ENCODE peak calls at places on chromosomes 1 and 21, in four cellular contexts. U is K562, P is A549, A is HepG2. T is an unnamed sample.

GRCh38 chr1:19179597-19180271 is 30.3 kb downstream of the UBR4 start:
- DNase-seq in P (peak), U (peak), A (peak), T (no peak)

GRCh38 chr1:154902920-154903566 is 33.0 kb upstream of the KCNN3 start:
- DNase-seq in U (no peak), A (no peak), P (no peak), T (no peak)

GRCh38 chr1:187641907-187642306 is 813.2 kb downstream of the PLA2G4A start:
- DNase-seq in P (no peak), U (no peak), A (no peak), T (no peak)

GRCh38 chr21:36229181-36229580 is 72.6 kb downstream of the DOP1B start:
- DNase-seq in P (no peak), U (no peak), A (no peak), T (no peak)

GRCh38 chr1:12472798-12473551 is 145.0 kb downstream of the DHRS3 start:
- DNase-seq in A (no peak), P (no peak), U (peak), T (no peak)

GRCh38 chr1:85047472-85048295 is 616 bp downstream of the MCOLN3 start:
- DNase-seq in A (no peak), U (peak), P (peak), T (peak)

GRCh38 chr1:234408757-234409156 is 35.5 kb downstream of the COA6 start:
- DNase-seq in P (no peak), U (no peak), A (no peak), T (no peak)

GRCh38 chr1:27119270-27119618 is 35.7 kb downstream of the SLC9A1 start:
- DNase-seq in U (no peak), P (no peak), A (no peak), T (no peak)

GRCh38 chr1:29297476-29297875 is 61.2 kb downstream of the PTPRU start:
- DNase-seq in A (no peak), P (no peak), U (no peak), T (no peak)

GRCh38 chr1:226687476-226687875 is 51.6 kb downstream of the ITPKB start:
- DNase-seq in U (no peak), A (no peak), P (no peak), T (no peak)

DNA sequence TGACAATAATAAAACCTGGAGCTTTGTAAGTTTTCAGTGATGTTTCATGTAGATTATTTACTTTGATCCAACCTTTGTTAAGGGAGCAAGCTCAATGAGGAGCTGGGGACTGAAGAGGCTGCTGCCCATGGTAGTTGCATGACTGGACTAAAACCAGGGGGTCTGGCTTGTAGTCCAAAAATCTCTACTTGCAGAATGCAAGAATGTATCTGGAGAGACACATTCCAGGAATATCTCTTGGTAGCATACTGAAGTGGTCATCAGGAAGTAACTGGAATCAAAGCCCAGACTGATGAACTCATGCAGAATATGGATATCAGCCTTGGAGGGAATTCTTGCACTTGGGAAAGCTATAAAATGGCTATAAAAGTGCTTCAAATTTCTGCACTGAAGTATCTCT is 5.8 kb upstream of the KIAA0040 start:
- DNase-seq in P (no peak), A (no peak), U (no peak), T (no peak)
- TF ChIP-seq NR3C1 in P (no peak), A (no peak), U (no peak), T (no peak)

GRCh38 chr1:230153655-230154296 is 86.7 kb downstream of the GALNT2 start:
- DNase-seq in U (no peak), P (no peak), A (peak), T (no peak)
- TF ChIP-seq NR3C1 in U (no peak), P (no peak), A (no peak), T (no peak)

GRCh38 chr1:210446479-210446878 is 117.8 kb downstream of the HHAT start:
- DNase-seq in A (no peak), U (no peak), P (no peak), T (no peak)
- TF ChIP-seq NR3C1 in A (no peak), U (no peak), P (no peak), T (no peak)

GRCh38 chr1:243715285-243715684 is 134.8 kb downstream of the AKT3 start:
- DNase-seq in A (no peak), U (no peak), P (no peak), T (no peak)
- TF ChIP-seq NR3C1 in A (no peak), U (no peak), P (no peak), T (no peak)

T was measured in WTC11.